ENCODE peak calls at places on chromosomes 1 and 21, in nine cellular contexts. T is lower leg skin; E is transverse colon; M is cortex of kidney; N is CD8-positive, alpha-beta memory T cell; K is nephron progenitor cell; Q is activated CD4-positive, alpha-beta T cell treated with anti-CD3 and anti-CD28 coated beads for 48 hours; B is brain microvascular endothelial cell; G is stimulated activated CD4-positive, alpha-beta T cell treated with anti-CD3 and anti-CD28 coated beads, Interleukin-1b, Interleukin-23, amount 100 ng/mL, for 48 hours. V is an unnamed sample.
A peak's percentile ranks its signal among the peaks of the same experiment; 100 is the strongest.

GRCh38 chr1:183898610-183899009 is 93.7 kb downstream of the RGL1 start:
- DNase-seq in T (no peak), E (no peak), M (no peak), N (no peak), K (no peak), Q (no peak), B (no peak), G (no peak), V (no peak)

GRCh38 chr1:184507604-184508289 is 120.9 kb downstream of the C1orf21 start:
- DNase-seq in T (no peak), E (no peak), M (no peak), N (no peak), K (no peak), Q (no peak), B (no peak), G (no peak), V (no peak)

GRCh38 chr1:223022641-223023473 is 120.2 kb downstream of the TLR5 start:
- DNase-seq in T (no peak), E (no peak), M (no peak), N (no peak), K (peak; percentile 57), Q (no peak), B (no peak), G (no peak), V (no peak)

GRCh38 chr1:194535369-194535768 is 1349.0 kb upstream of the B3GALT2 start:
- DNase-seq in T (no peak), E (no peak), M (no peak), N (no peak), K (no peak), Q (no peak), B (no peak), G (no peak), V (no peak)

GRCh38 chr1:150165622-150166612 is 16.2 kb downstream of the PLEKHO1 start:
- DNase-seq in T (no peak), E (peak; percentile 65), M (no peak), N (peak; percentile 33), K (peak; percentile 71), Q (peak; percentile 54), B (peak; percentile 50), G (peak; percentile 34), V (peak; percentile 59)

GRCh38 chr1:153728305-153729066 is 636 bp downstream of the INTS3 start:
- DNase-seq in T (peak; percentile 33), E (peak; percentile 41), M (no peak), N (no peak), K (peak; percentile 54), Q (peak; percentile 49), B (no peak), G (peak; percentile 5), V (peak; percentile 41)

GRCh38 chr1:2631136-2632050 is 1.4 kb downstream of the MMEL1 start:
- DNase-seq in T (no peak), E (peak; percentile 78), M (no peak), N (no peak), K (no peak), Q (no peak), B (no peak), G (no peak), V (peak; percentile 78)

GRCh38 chr1:225962440-225962975 is 21.5 kb upstream of the LEFTY2 start:
- DNase-seq in T (no peak), E (peak; percentile 76), M (no peak), N (peak; percentile 38), K (peak; percentile 84), Q (peak; percentile 83), B (no peak), G (peak; percentile 63), V (peak; percentile 80)

GRCh38 chr1:231315887-231316286 is 21.8 kb downstream of the EXOC8 start:
- DNase-seq in T (no peak), E (peak; percentile 17), M (no peak), N (peak; percentile 5), K (peak; percentile 36), Q (peak; percentile 66), B (no peak), G (peak; percentile 52), V (peak; percentile 30)

GRCh38 chr21:31630062-31630711 is 29.3 kb upstream of the SOD1 start:
- DNase-seq in T (peak; percentile 74), E (no peak), M (no peak), N (no peak), K (no peak), Q (no peak), B (peak; percentile 97), G (no peak), V (no peak)

GRCh38 chr1:21278208-21278861 is 11.9 kb downstream of the ECE1 start:
- DNase-seq in T (no peak), E (no peak), M (no peak), N (no peak), K (no peak), Q (no peak), B (peak; percentile 59), G (no peak), V (no peak)

GRCh38 chr1:212710566-212710965 is 10.9 kb upstream of the BATF3 start:
- DNase-seq in T (no peak), E (no peak), M (no peak), N (no peak), K (no peak), Q (no peak), B (no peak), G (no peak), V (no peak)

GRCh38 chr1:180188103-180188506 is 33.4 kb downstream of the QSOX1 start:
- DNase-seq in T (no peak), E (peak; percentile 54), M (no peak), N (no peak), K (peak; percentile 65), Q (peak; percentile 18), B (peak; percentile 29), G (no peak), V (peak; percentile 71)

V was measured in colonic mucosa.